ENCODE peak calls at places on chromosomes 6 and 20, in four cellular contexts. Q, E, L and K are unnamed samples.

GRCh38 chr20:25057234-25058050 is 497 bp downstream of the ACSS1 start:
- DNase-seq in Q (peak; percentile 64), E (peak; percentile 19), L (no peak), K (no peak)

GRCh38 chr6:27866370-27867050 is 45.7 kb downstream of the OR2B2 start:
- DNase-seq in Q (peak; percentile 23), E (peak; percentile 68), L (peak; percentile 93), K (peak; percentile 55)

GRCh38 chr6:75609639-75610590 is 8.2 kb downstream of the SENP6 start:
- DNase-seq in Q (no peak), E (peak; percentile 77), L (no peak), K (peak; percentile 77)

GRCh38 chr6:84466521-84466920 is 239.1 kb upstream of the CEP162 start:
- DNase-seq in Q (peak; percentile 78), E (peak; percentile 7), L (no peak), K (peak; percentile 84)

GRCh38 chr6:84633771-84634170 is 130.6 kb downstream of the TBX18 start:
- DNase-seq in Q (no peak), E (no peak), L (no peak), K (peak; percentile 10)

GRCh38 chr6:23173231-23173630 is 603.9 kb downstream of the HDGFL1 start:
- DNase-seq in Q (no peak), E (peak; percentile 40), L (no peak), K (peak; percentile 8)

GRCh38 chr6:7617954-7618764 is 28.2 kb downstream of the SNRNP48 start:
- DNase-seq in Q (no peak), E (peak; percentile 32), L (no peak), K (peak; percentile 56)

GRCh38 chr6:4581468-4582420 is 194.5 kb upstream of the CDYL start:
- DNase-seq in Q (peak; percentile 34), E (peak; percentile 95), L (no peak), K (peak; percentile 97)

GRCh38 chr6:139433647-139434419 is 59.4 kb upstream of the CITED2 start:
- DNase-seq in Q (no peak), E (peak; percentile 73), L (no peak), K (peak; percentile 27)

GRCh38 chr20:59741073-59741472 is 136.7 kb downstream of the PHACTR3 start:
- DNase-seq in Q (no peak), E (no peak), L (no peak), K (no peak)
- H3K4me2 ChIP-seq in Q (no peak overlapping the region), E (no peak overlapping the region), L (no peak overlapping the region), K (no peak overlapping the region)

DNA sequence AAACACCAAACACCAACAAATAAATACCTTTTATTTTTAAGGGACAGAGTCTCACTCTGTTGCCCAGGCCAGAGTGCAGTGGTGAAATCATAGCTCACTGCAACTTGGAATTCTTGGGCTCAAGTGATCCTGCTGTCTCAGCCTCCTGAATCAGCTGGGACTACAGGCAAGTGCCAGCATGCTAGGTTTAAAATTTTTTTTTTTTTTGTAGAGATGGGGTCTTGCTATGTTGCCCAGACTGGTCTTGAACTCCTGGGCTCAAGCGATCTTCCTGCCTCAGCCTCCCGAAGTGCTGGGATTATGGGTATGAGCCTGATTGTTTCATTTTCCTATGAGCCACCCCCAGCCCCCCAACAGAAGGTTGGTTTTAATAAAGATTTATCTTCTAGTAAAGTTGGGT is 4.1 kb downstream of the CD109 start:
- DNase-seq in Q (no peak), E (no peak), L (no peak), K (no peak)
- H3K4me2 ChIP-seq in Q (no peak overlapping the region), E (no peak overlapping the region), L (no peak overlapping the region), K (no peak overlapping the region)

GRCh38 chr6:46771556-46771955 is 21.6 kb upstream of the MEP1A start:
- DNase-seq in Q (no peak), E (no peak), L (no peak), K (no peak)
- H3K4me2 ChIP-seq in Q (no peak overlapping the region), E (no peak overlapping the region), L (no peak overlapping the region), K (no peak overlapping the region)

GRCh38 chr6:159077123-159077522 is 32.3 kb upstream of the TAGAP start:
- DNase-seq in Q (no peak), E (no peak), L (no peak), K (no peak)
- H3K4me2 ChIP-seq in Q (no peak overlapping the region), E (no peak overlapping the region), L (no peak overlapping the region), K (no peak overlapping the region)